ENCODE peak calls at places on chromosome 6, in six cellular contexts. Y is mammary epithelial cell; Q is KG1; A is activated CD4-positive, CD25-positive, alpha-beta regulatory T cell; W is A172; K is NCI-H1092 treated with DMSO at 0.1 percent for 48 hours. E is an unnamed sample.

GRCh38 chr6:113457156-113457555 is 400.0 kb upstream of the MARCKS start:
- DNase-seq in Y (no peak), Q (no peak), A (no peak), W (peak; percentile 75), K (no peak), E (no peak)

GRCh38 chr6:27893836-27894807 is 18.1 kb downstream of the OR2B2 start:
- DNase-seq in Y (peak; percentile 90), Q (peak; percentile 75), A (peak; percentile 47), W (peak; percentile 89), K (peak; percentile 90), E (peak; percentile 98)

GRCh38 chr6:166905505-166906134 is 50.7 kb downstream of the RNASET2 start:
- DNase-seq in Y (no peak), Q (no peak), A (no peak), W (no peak), K (no peak), E (no peak)

GRCh38 chr6:35272005-35272404 is 12.5 kb downstream of the ZNF76 start:
- DNase-seq in Y (no peak), Q (no peak), A (no peak), W (no peak), K (no peak), E (no peak)

GRCh38 chr6:15948930-15949900 is 179.7 kb upstream of the MYLIP start:
- DNase-seq in Y (peak; percentile 57), Q (no peak), A (no peak), W (peak; percentile 23), K (peak; percentile 65), E (peak; percentile 99)

GRCh38 chr6:22036267-22036666 is 260.6 kb downstream of the PRL start:
- DNase-seq in Y (peak; percentile 74), Q (no peak), A (no peak), W (peak; percentile 61), K (peak; percentile 26), E (peak; percentile 84)

GRCh38 chr6:89999154-89999553 is 104.9 kb downstream of the GJA10 start:
- DNase-seq in Y (peak; percentile 77), Q (no peak), A (no peak), W (peak; percentile 69), K (peak; percentile 95), E (peak; percentile 92)

GRCh38 chr6:159646731-159647130 is 46.3 kb downstream of the SOD2 start:
- DNase-seq in Y (peak; percentile 74), Q (no peak), A (no peak), W (no peak), K (no peak), E (no peak)

GRCh38 chr6:96059586-96059985 is 43.8 kb downstream of the FUT9 start:
- DNase-seq in Y (no peak), Q (no peak), A (no peak), W (peak; percentile 28), K (no peak), E (no peak)